ENCODE peak calls at places on chromosomes 2 and 18, in five cellular contexts. One of them, this sample, is unnamed. For H3K27me3, the result is how much of the 10 kb centered on the place peaks cover.

GRCh38 chr2:45911503-45911902 is 260.0 kb downstream of the PRKCE start:
- DNase-seq in GM23248: no peak
- DNase-seq in right lobe of liver: no peak
- DNase-seq in lower lobe of right lung: no peak
- DNase-seq in neuronal stem cell: no peak
- DNase-seq in this sample: no peak

GRCh38 chr2:12177052-12177994 is 430.9 kb downstream of the LPIN1 start:
- DNase-seq in GM23248: peak
- DNase-seq in lower lobe of right lung: no peak
- DNase-seq in right lobe of liver: no peak
- DNase-seq in neuronal stem cell: no peak
- DNase-seq in this sample: peak

GRCh38 chr2:173214213-173214612 is 138.6 kb downstream of the MAP3K20 start:
- DNase-seq in right lobe of liver: peak
- DNase-seq in lower lobe of right lung: no peak
- DNase-seq in GM23248: no peak
- DNase-seq in neuronal stem cell: no peak
- DNase-seq in this sample: no peak

GRCh38 chr2:238970553-238971081 is 122.7 kb downstream of the TWIST2 start:
- DNase-seq in right lobe of liver: peak
- DNase-seq in GM23248: peak
- DNase-seq in lower lobe of right lung: peak
- DNase-seq in neuronal stem cell: peak
- DNase-seq in this sample: peak

GRCh38 chr18:57220485-57220884 is 73.6 kb downstream of the BOD1L2 start:
- DNase-seq in lower lobe of right lung: no peak
- DNase-seq in right lobe of liver: no peak
- DNase-seq in GM23248: no peak
- DNase-seq in neuronal stem cell: no peak
- DNase-seq in this sample: no peak

GRCh38 chr2:69242651-69243051 is 144.4 kb downstream of the GFPT1 start:
- DNase-seq in neuronal stem cell: no peak
- DNase-seq in lower lobe of right lung: no peak
- DNase-seq in right lobe of liver: no peak
- DNase-seq in GM23248: peak
- DNase-seq in this sample: no peak

GRCh38 chr2:136116111-136116812 is 1.7 kb downstream of the CXCR4 start:
- DNase-seq in right lobe of liver: peak
- DNase-seq in lower lobe of right lung: peak
- DNase-seq in GM23248: peak
- DNase-seq in neuronal stem cell: peak
- DNase-seq in this sample: no peak

GRCh38 chr2:3099145-3099859 is 278.3 kb downstream of the EIPR1 start:
- DNase-seq in neuronal stem cell: no peak
- DNase-seq in lower lobe of right lung: no peak
- DNase-seq in right lobe of liver: no peak
- DNase-seq in GM23248: no peak
- DNase-seq in this sample: no peak

GRCh38 chr2:167955264-167955906 is 292.0 kb downstream of the STK39 start:
- DNase-seq in GM23248: no peak
- DNase-seq in right lobe of liver: no peak
- DNase-seq in neuronal stem cell: no peak
- DNase-seq in lower lobe of right lung: no peak
- DNase-seq in this sample: no peak

GRCh38 chr2:207248702-207249355 is 83.1 kb upstream of the KLF7 start:
- DNase-seq in neuronal stem cell: no peak
- DNase-seq in right lobe of liver: no peak
- DNase-seq in GM23248: peak
- DNase-seq in lower lobe of right lung: no peak
- DNase-seq in this sample: peak

GRCh38 chr2:237574467-237574866 is 8.1 kb downstream of the PRLH start:
- DNase-seq in GM23248: no peak
- DNase-seq in right lobe of liver: no peak
- DNase-seq in neuronal stem cell: no peak
- DNase-seq in lower lobe of right lung: no peak
- DNase-seq in this sample: no peak

GRCh38 chr2:171547720-171548119 is 25.4 kb downstream of the CYBRD1 start:
- DNase-seq in lower lobe of right lung: no peak
- DNase-seq in GM23248: peak
- DNase-seq in neuronal stem cell: no peak
- DNase-seq in right lobe of liver: no peak
- DNase-seq in this sample: no peak

GRCh38 chr2:50649626-50650397 is 382.1 kb downstream of the NRXN1 start:
- DNase-seq in lower lobe of right lung: no peak
- DNase-seq in GM23248: peak
- DNase-seq in right lobe of liver: no peak
- DNase-seq in neuronal stem cell: no peak
- DNase-seq in this sample: no peak

GRCh38 chr2:172342056-172342455 is 85.3 kb upstream of the ITGA6 start:
- DNase-seq in neuronal stem cell: no peak
- DNase-seq in right lobe of liver: no peak
- DNase-seq in GM23248: no peak
- DNase-seq in lower lobe of right lung: no peak
- DNase-seq in this sample: no peak

GRCh38 chr18:36158261-36158867 is 28.7 kb downstream of the ELP2 start:
- DNase-seq in neuronal stem cell: no peak
- DNase-seq in GM23248: peak
- DNase-seq in lower lobe of right lung: no peak
- DNase-seq in right lobe of liver: no peak
- DNase-seq in this sample: no peak

GRCh38 chr2:12774381-12774780 is 57.6 kb downstream of the TRIB2 start:
- DNase-seq in neuronal stem cell: no peak
- DNase-seq in GM23248: no peak
- DNase-seq in right lobe of liver: no peak
- DNase-seq in lower lobe of right lung: no peak
- DNase-seq in this sample: no peak

GRCh38 chr2:149931486-149931885 is 343.9 kb upstream of the MMADHC start:
- DNase-seq in GM23248: no peak
- DNase-seq in neuronal stem cell: no peak
- DNase-seq in right lobe of liver: no peak
- DNase-seq in lower lobe of right lung: no peak
- DNase-seq in this sample: no peak

GRCh38 chr2:177258059-177258458 is 6.5 kb downstream of the NFE2L2 start:
- DNase-seq in GM23248: no peak
- DNase-seq in right lobe of liver: no peak
- DNase-seq in neuronal stem cell: no peak
- DNase-seq in lower lobe of right lung: no peak
- DNase-seq in this sample: no peak

GRCh38 chr2:152598975-152599724 is 118.1 kb downstream of the PRPF40A start:
- DNase-seq in GM23248: peak
- DNase-seq in right lobe of liver: no peak
- DNase-seq in neuronal stem cell: no peak
- DNase-seq in lower lobe of right lung: no peak
- DNase-seq in this sample: no peak

GRCh38 chr18:6884944-6885343 is 155.4 kb downstream of the ARHGAP28 start:
- DNase-seq in neuronal stem cell: no peak
- DNase-seq in lower lobe of right lung: no peak
- DNase-seq in GM23248: peak
- DNase-seq in right lobe of liver: no peak
- DNase-seq in this sample: no peak

GRCh38 chr2:96954490-96954846 is 31.9 kb downstream of the FAM178B start:
- DNase-seq in right lobe of liver: no peak
- DNase-seq in neuronal stem cell: no peak
- DNase-seq in GM23248: no peak
- DNase-seq in lower lobe of right lung: no peak
- DNase-seq in this sample: no peak

GRCh38 chr2:192194866-192195547 is at the start of gene TMEFF2:
- DNase-seq in neuronal stem cell: peak
- DNase-seq in lower lobe of right lung: peak
- DNase-seq in GM23248: peak
- DNase-seq in right lobe of liver: peak
- DNase-seq in this sample: peak

GRCh38 chr2:200770847-200771246 is 40.9 kb upstream of the BZW1 start:
- DNase-seq in lower lobe of right lung: no peak
- DNase-seq in GM23248: no peak
- DNase-seq in neuronal stem cell: no peak
- DNase-seq in right lobe of liver: no peak
- DNase-seq in this sample: no peak

GRCh38 chr2:215830313-215830712 is 183.0 kb downstream of the MREG start:
- DNase-seq in right lobe of liver: peak
- DNase-seq in GM23248: peak
- DNase-seq in lower lobe of right lung: peak
- DNase-seq in neuronal stem cell: no peak
- DNase-seq in this sample: peak

GRCh38 chr18:22349966-22350365 is 67.7 kb downstream of the CTAGE1 start:
- DNase-seq in lower lobe of right lung: no peak
- DNase-seq in neuronal stem cell: no peak
- DNase-seq in right lobe of liver: no peak
- DNase-seq in GM23248: peak
- DNase-seq in this sample: peak

GRCh38 chr18:35721431-35722081 is 140.0 kb downstream of the GALNT1 start:
- DNase-seq in right lobe of liver: no peak
- DNase-seq in neuronal stem cell: no peak
- DNase-seq in GM23248: no peak
- DNase-seq in lower lobe of right lung: no peak
- DNase-seq in this sample: no peak

GRCh38 chr2:26516246-26516645 is 38.3 kb upstream of the OTOF start:
- DNase-seq in neuronal stem cell: no peak
- DNase-seq in right lobe of liver: no peak
- DNase-seq in GM23248: no peak
- DNase-seq in lower lobe of right lung: peak
- DNase-seq in this sample: no peak

GRCh38 chr2:26514045-26514444 is 36.1 kb upstream of the OTOF start:
- DNase-seq in right lobe of liver: no peak
- DNase-seq in GM23248: no peak
- DNase-seq in lower lobe of right lung: no peak
- DNase-seq in neuronal stem cell: no peak
- DNase-seq in this sample: no peak

GRCh38 chr2:26519396-26519991 is 41.6 kb upstream of the OTOF start:
- DNase-seq in GM23248: no peak
- DNase-seq in neuronal stem cell: no peak
- DNase-seq in right lobe of liver: no peak
- DNase-seq in lower lobe of right lung: no peak
- DNase-seq in this sample: no peak

GRCh38 chr2:26515771-26516170 is 37.8 kb upstream of the OTOF start:
- DNase-seq in right lobe of liver: no peak
- DNase-seq in GM23248: no peak
- DNase-seq in lower lobe of right lung: no peak
- DNase-seq in neuronal stem cell: no peak
- DNase-seq in this sample: no peak

GRCh38 chr2:26516781-26517180 is 38.9 kb upstream of the OTOF start:
- DNase-seq in GM23248: no peak
- DNase-seq in lower lobe of right lung: no peak
- DNase-seq in neuronal stem cell: no peak
- DNase-seq in right lobe of liver: no peak
- DNase-seq in this sample: no peak
- H3K27me3 ChIP-seq in GM23248: under half
- H3K27me3 ChIP-seq in lower lobe of right lung: under half
- H3K27me3 ChIP-seq in neuronal stem cell: under half
- H3K27me3 ChIP-seq in right lobe of liver: under half
- H3K27me3 ChIP-seq in this sample: under half

GRCh38 chr2:109214651-109215371 is 85.8 kb downstream of the SH3RF3 start:
- DNase-seq in neuronal stem cell: no peak
- DNase-seq in GM23248: no peak
- DNase-seq in right lobe of liver: no peak
- DNase-seq in lower lobe of right lung: no peak
- DNase-seq in this sample: no peak

GRCh38 chr2:109215866-109216265 is 86.9 kb downstream of the SH3RF3 start:
- DNase-seq in lower lobe of right lung: no peak
- DNase-seq in neuronal stem cell: no peak
- DNase-seq in right lobe of liver: no peak
- DNase-seq in GM23248: no peak
- DNase-seq in this sample: no peak

GRCh38 chr2:109216332-109216731 is 87.3 kb downstream of the SH3RF3 start:
- DNase-seq in lower lobe of right lung: no peak
- DNase-seq in right lobe of liver: no peak
- DNase-seq in neuronal stem cell: no peak
- DNase-seq in GM23248: no peak
- DNase-seq in this sample: no peak

GRCh38 chr2:109212836-109213563 is 84.0 kb downstream of the SH3RF3 start:
- DNase-seq in right lobe of liver: no peak
- DNase-seq in GM23248: no peak
- DNase-seq in neuronal stem cell: no peak
- DNase-seq in lower lobe of right lung: no peak
- DNase-seq in this sample: no peak

GRCh38 chr2:109213646-109214417 is 84.8 kb downstream of the SH3RF3 start:
- DNase-seq in right lobe of liver: no peak
- DNase-seq in lower lobe of right lung: peak
- DNase-seq in neuronal stem cell: no peak
- DNase-seq in GM23248: peak
- DNase-seq in this sample: peak
- H3K27me3 ChIP-seq in right lobe of liver: under half
- H3K27me3 ChIP-seq in lower lobe of right lung: under half
- H3K27me3 ChIP-seq in neuronal stem cell: under half
- H3K27me3 ChIP-seq in GM23248: under half
- H3K27me3 ChIP-seq in this sample: under half

DNA sequence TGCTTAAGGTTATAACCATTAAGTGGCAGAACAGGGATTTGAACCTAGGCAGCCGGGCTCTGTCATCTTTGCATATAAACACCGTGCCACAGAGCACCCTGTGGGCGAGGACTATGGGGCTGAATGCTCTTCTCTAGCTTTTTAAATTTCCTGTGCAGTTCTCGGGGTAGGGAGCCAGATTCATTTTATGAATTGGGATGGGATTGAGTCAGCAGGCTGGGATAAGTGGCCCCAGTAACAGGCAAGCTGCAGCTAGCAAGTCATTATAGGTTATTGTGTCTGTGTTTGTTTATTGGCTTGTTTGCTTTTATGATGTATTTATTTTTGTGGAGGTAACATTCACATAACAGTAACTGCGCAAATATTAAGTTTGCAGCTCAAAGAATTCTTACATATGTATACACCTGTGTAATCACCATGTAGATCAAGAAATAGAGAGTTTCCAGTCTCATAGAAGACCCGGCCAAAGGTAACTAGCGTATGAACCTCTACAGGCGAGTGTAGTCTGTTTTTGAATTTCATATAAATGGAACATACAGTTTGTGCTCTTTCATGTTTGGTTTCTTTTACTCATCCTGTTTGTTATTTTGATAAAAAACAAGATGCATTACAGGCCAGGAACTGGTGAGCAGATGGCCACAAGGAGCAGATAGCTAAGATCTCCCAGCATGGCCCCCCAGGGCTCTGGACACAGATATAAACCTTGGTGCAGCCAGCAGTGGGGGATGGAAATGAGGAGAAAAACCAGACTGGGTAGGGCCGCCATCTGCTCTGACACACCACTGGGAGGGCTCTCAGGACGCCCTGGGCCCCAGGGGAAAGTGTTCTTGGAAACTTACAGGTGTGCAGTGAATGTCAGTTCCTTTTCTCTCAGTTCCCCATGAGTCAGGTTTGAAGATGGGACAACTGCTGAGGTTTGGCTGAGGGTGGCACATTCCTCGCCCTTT is 49.2 kb upstream of the GPR155 start:
- DNase-seq in neuronal stem cell: no peak
- DNase-seq in GM23248: no peak
- DNase-seq in right lobe of liver: no peak
- DNase-seq in lower lobe of right lung: no peak
- DNase-seq in this sample: peak
- H3K27me3 ChIP-seq in neuronal stem cell: under half
- H3K27me3 ChIP-seq in GM23248: under half
- H3K27me3 ChIP-seq in right lobe of liver: under half
- H3K27me3 ChIP-seq in lower lobe of right lung: under half
- H3K27me3 ChIP-seq in this sample: under half

DNA sequence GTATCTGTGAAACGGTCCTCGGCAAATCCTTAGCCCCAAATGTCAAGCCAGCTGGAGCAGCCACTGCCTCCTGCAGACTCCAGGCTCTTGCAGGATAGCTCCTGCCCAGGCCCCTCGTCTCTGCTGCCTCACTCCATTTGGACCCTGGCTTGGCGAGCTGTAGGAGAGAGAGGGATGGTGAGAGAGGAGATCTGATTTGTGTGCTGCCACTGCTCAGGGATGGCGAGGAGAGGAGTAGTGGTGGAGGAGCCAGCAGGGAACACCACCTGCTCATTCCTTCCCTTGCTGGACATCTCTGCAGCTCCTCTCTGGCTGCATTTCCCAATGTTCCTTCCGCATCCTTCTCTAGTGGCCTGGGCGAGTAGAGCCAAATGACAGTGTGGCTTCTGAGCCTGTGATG is 109.1 kb upstream of the NCK2 start:
- DNase-seq in lower lobe of right lung: no peak
- DNase-seq in neuronal stem cell: no peak
- DNase-seq in right lobe of liver: no peak
- DNase-seq in GM23248: no peak
- DNase-seq in this sample: no peak
- H3K27me3 ChIP-seq in lower lobe of right lung: under half
- H3K27me3 ChIP-seq in neuronal stem cell: under half
- H3K27me3 ChIP-seq in right lobe of liver: under half
- H3K27me3 ChIP-seq in GM23248: under half
- H3K27me3 ChIP-seq in this sample: under half